ENCODE peak calls at places on chromosomes 1 and 21, in eight cellular contexts. N is uterus, H is MM.1S, J is Peyer's patch, P is colonic mucosa, O is mucosa of descending colon, Z is heart right ventricle, E is right lobe of liver. B is an unnamed sample. For H3K4me1, the result is how much of the 10 kb centered on the place peaks cover.

GRCh38 chr1:19081218-19081893 is 124.9 kb upstream of the IFFO2 start:
- DNase-seq in N (no peak), H (no peak), J (no peak), P (peak), O (no peak), Z (peak), E (no peak), B (peak)

GRCh38 chr21:15731243-15731613 is 1.4 kb downstream of the USP25 start:
- DNase-seq in N (no peak), H (no peak), J (no peak), P (no peak), O (no peak), Z (no peak), E (no peak), B (no peak)

GRCh38 chr1:12356004-12356890 is 126.4 kb downstream of the VPS13D start:
- DNase-seq in N (no peak), H (no peak), J (no peak), P (no peak), O (no peak), Z (no peak), E (no peak), B (no peak)

GRCh38 chr1:4601986-4602385 is 52.4 kb upstream of the AJAP1 start:
- DNase-seq in N (no peak), H (no peak), J (no peak), P (no peak), O (no peak), Z (no peak), E (no peak), B (no peak)

GRCh38 chr21:42093991-42094417 is 22.9 kb downstream of the UMODL1 start:
- DNase-seq in N (no peak), H (no peak), J (no peak), P (no peak), O (peak), Z (peak), E (no peak), B (no peak)

GRCh38 chr1:201426395-201427310 is 5.1 kb upstream of the TNNI1 start:
- DNase-seq in N (no peak), H (no peak), J (no peak), P (no peak), O (no peak), Z (peak), E (no peak), B (no peak)

GRCh38 chr1:207316622-207317510 is 4.6 kb upstream of the CD55 start:
- DNase-seq in N (no peak), H (no peak), J (no peak), P (peak), O (no peak), Z (no peak), E (no peak), B (no peak)

GRCh38 chr1:196723325-196724185 is 51.1 kb upstream of the CFHR3 start:
- DNase-seq in N (no peak), H (peak), J (peak), P (no peak), O (no peak), Z (no peak), E (peak), B (peak)

GRCh38 chr1:33148615-33149014 is 33.2 kb downstream of the TRIM62 start:
- DNase-seq in N (no peak), H (no peak), J (no peak), P (no peak), O (no peak), Z (no peak), E (no peak), B (no peak)

GRCh38 chr1:212967767-212968166 is 17.4 kb downstream of the VASH2 start:
- DNase-seq in N (no peak), H (no peak), J (no peak), P (no peak), O (no peak), Z (no peak), E (peak), B (no peak)

GRCh38 chr1:202811296-202812175 is 782 bp downstream of the PCAT6 start:
- DNase-seq in N (peak), H (no peak), J (peak), P (peak), O (peak), Z (peak), E (no peak), B (peak)

GRCh38 chr1:40508375-40509341 is at the start of gene EXO5:
- DNase-seq in N (peak), H (peak), J (peak), P (peak), O (peak), Z (peak), E (peak), B (peak)

GRCh38 chr1:165828581-165829329 is 1.3 kb downstream of the UCK2 start:
- DNase-seq in N (peak), H (peak), J (peak), P (peak), O (peak), Z (peak), E (peak), B (peak)

GRCh38 chr1:215710340-215710971 is 143.4 kb downstream of the KCTD3 start:
- DNase-seq in N (no peak), H (peak), J (no peak), P (peak), O (no peak), Z (no peak), E (no peak), B (no peak)

GRCh38 chr1:17633654-17634053 is 94.2 kb downstream of the ARHGEF10L start:
- DNase-seq in N (no peak), H (no peak), J (no peak), P (no peak), O (no peak), Z (no peak), E (no peak), B (no peak)

GRCh38 chr1:115092214-115092613 is 2.9 kb upstream of the TSPAN2 start:
- DNase-seq in N (no peak), H (no peak), J (no peak), P (no peak), O (no peak), Z (no peak), E (no peak), B (no peak)

GRCh38 chr1:54987830-54988705 is 7.6 kb downstream of the TMEM61 start:
- DNase-seq in N (no peak), H (no peak), J (no peak), P (no peak), O (no peak), Z (no peak), E (no peak), B (no peak)

GRCh38 chr1:116026626-116027025 is 50.3 kb downstream of the SLC22A15 start:
- DNase-seq in N (no peak), H (no peak), J (no peak), P (no peak), O (no peak), Z (no peak), E (no peak), B (no peak)

GRCh38 chr1:6497215-6497866 is 5.9 kb upstream of the PLEKHG5 start:
- DNase-seq in N (no peak), H (peak), J (peak), P (no peak), O (no peak), Z (no peak), E (no peak), B (peak)

GRCh38 chr1:99180915-99181314 is 83.4 kb upstream of the PLPPR4 start:
- DNase-seq in N (no peak), H (no peak), J (no peak), P (no peak), O (no peak), Z (no peak), E (no peak), B (no peak)

GRCh38 chr1:207713529-207713928 is 38.3 kb upstream of the CD46 start:
- DNase-seq in N (no peak), H (no peak), J (no peak), P (no peak), O (no peak), Z (no peak), E (no peak), B (no peak)

GRCh38 chr1:45843474-45843905 is 40.1 kb downstream of the MAST2 start:
- DNase-seq in N (no peak), H (peak), J (no peak), P (no peak), O (no peak), Z (no peak), E (no peak), B (no peak)

GRCh38 chr1:174963547-174964125 is 36.1 kb upstream of the CACYBP start:
- DNase-seq in N (no peak), H (peak), J (no peak), P (peak), O (no peak), Z (no peak), E (no peak), B (no peak)

GRCh38 chr1:30100186-30100862 is 623.1 kb downstream of the MATN1 start:
- DNase-seq in N (no peak), H (no peak), J (no peak), P (no peak), O (no peak), Z (no peak), E (no peak), B (no peak)

GRCh38 chr1:37629726-37630425 is 4.8 kb downstream of the RSPO1 start:
- DNase-seq in N (no peak), H (no peak), J (no peak), P (no peak), O (no peak), Z (no peak), E (no peak), B (no peak)

GRCh38 chr1:37629008-37629407 is 5.7 kb downstream of the RSPO1 start:
- DNase-seq in N (no peak), H (no peak), J (no peak), P (no peak), O (no peak), Z (no peak), E (no peak), B (no peak)

GRCh38 chr1:37631039-37631428 is 3.7 kb downstream of the RSPO1 start:
- DNase-seq in N (peak), H (no peak), J (no peak), P (no peak), O (no peak), Z (no peak), E (no peak), B (no peak)

GRCh38 chr1:37630426-37631038 is 4.2 kb downstream of the RSPO1 start:
- DNase-seq in N (peak), H (no peak), J (no peak), P (no peak), O (no peak), Z (no peak), E (no peak), B (no peak)

DNA sequence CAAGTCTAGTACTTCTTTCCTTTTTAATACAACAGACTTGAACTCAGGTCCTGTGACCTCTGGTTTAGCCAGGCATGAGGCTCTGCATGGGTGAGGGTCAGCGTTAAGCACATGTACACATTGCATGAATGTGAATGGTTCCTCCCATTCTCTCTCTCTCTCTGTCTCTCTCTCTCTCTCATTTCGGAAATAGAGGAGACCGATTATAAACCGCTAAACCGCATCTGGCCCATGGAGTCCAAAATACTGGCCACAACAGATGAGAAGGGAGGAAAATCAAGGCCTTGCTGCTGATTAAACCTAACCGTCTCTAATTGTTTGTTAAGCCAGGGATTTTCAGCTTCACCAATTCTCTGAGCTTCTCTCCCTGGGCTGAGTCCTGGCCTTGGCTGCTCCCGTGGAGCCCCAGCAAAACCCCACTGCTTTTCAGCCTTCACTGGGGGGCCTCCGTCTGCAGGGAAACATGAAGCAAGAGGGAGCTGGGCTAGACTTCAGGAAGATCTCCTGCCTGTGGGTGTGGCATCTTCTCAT is 6.6 kb downstream of the RSPO1 start:
- DNase-seq in N (no peak), H (peak), J (no peak), P (no peak), O (no peak), Z (no peak), E (no peak), B (no peak)
- H3K4me1 ChIP-seq in N (under half), H (under half), J (under half), P (under half), O (under half), Z (under half), E (under half), B (under half)

DNA sequence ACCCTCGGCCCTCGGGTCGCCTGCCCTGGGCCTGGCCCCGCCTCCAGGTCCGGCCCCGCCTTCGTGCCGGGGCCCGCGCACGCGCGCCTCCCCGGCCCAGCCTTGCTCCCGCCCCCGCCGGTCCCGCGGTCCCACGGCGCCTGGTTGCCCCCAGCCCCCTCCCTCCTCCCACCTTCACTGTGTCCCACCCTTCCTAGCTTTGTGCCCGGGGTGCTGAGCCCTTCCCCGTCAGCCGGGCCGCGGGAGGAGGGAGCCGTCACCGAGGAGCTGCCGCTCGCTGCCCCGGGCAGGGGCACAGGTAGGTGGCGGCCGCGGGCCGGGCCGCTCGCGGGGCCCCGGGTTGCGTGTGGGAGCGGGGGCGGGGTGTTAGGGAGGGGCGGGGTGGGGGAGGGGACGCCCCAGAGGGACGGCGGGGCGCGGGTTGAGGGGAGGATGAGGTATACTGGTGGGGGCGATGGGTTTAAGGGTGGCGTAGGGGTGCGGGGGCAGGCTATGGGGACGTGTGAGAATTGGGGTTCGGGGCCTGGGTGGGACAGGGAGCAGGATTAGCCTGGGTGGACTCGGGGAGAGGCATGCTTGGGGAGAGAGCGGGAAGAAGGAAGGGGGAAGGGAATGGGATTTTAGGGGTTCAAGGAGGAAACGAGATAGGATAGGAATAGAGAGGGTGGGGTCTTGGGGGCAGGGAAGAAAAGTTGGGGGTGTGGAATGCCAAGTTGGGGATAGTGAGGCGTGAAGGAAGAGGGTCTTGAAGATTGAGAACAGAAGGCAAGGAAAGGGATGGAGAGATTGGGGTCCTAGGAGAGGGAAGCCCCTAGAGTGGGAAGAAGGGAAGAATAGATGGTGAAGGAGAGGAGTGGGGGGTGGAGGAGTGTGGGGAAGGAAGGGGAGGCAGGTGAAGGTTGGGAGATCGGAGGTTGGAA is at the start of gene LRRC42:
- DNase-seq in N (no peak), H (no peak), J (no peak), P (no peak), O (no peak), Z (no peak), E (no peak), B (no peak)
- TF ChIP-seq CTCF in N (peak), H (peak), J (no peak), P (no peak), O (no peak), Z (no peak), E (peak), B (no peak)

GRCh38 chr21:45481566-45481965 is 60.7 kb downstream of the SLC19A1 start:
- DNase-seq in N (no peak), H (no peak), J (no peak), P (no peak), O (no peak), Z (no peak), E (no peak), B (no peak)

GRCh38 chr21:45480701-45481500 is 61.3 kb downstream of the SLC19A1 start:
- DNase-seq in N (no peak), H (no peak), J (no peak), P (no peak), O (no peak), Z (no peak), E (no peak), B (peak)

GRCh38 chr21:45484318-45484717 is 57.9 kb downstream of the SLC19A1 start:
- DNase-seq in N (no peak), H (no peak), J (no peak), P (no peak), O (no peak), Z (no peak), E (no peak), B (no peak)

GRCh38 chr21:45481977-45482898 is 60.0 kb downstream of the SLC19A1 start:
- DNase-seq in N (no peak), H (no peak), J (no peak), P (no peak), O (no peak), Z (no peak), E (no peak), B (no peak)

GRCh38 chr21:45482899-45483821 is 59.1 kb downstream of the SLC19A1 start:
- DNase-seq in N (no peak), H (no peak), J (peak), P (no peak), O (no peak), Z (no peak), E (no peak), B (peak)
- H3K4me1 ChIP-seq in N (under half), H (under half), J (under half), P (under half), O (under half), Z (under half), E (under half), B (under half)

DNA sequence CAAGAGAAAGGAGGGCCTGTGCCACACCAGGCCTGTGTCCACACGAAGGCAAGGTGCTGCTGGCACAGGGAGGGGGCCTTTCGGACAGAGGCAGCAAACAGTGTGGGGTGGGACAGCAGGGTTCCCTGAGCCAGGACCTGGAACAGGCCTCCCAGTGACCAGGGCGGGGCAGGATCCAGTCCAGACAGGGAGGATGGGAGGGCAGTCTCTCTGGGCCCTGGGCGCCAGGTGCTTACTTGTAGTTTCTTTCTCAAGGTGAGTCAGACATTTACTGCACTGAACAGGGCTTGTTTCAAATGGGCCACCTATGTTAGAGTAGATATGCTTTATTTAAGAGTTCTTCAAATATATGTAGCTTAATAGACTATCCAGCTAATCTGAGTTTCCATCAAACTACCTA is 52.8 kb upstream of the STUM start:
- DNase-seq in N (no peak), H (no peak), J (no peak), P (no peak), O (no peak), Z (no peak), E (no peak), B (no peak)
- TF ChIP-seq CTCF in N (no peak), H (no peak), J (no peak), P (no peak), O (no peak), Z (no peak), E (no peak), B (no peak)

GRCh38 chr1:226950875-226951274 is 10.8 kb downstream of the COQ8A start:
- DNase-seq in N (no peak), H (no peak), J (no peak), P (no peak), O (no peak), Z (no peak), E (no peak), B (no peak)

GRCh38 chr1:226948996-226949395 is 8.9 kb downstream of the COQ8A start:
- DNase-seq in N (no peak), H (no peak), J (no peak), P (no peak), O (no peak), Z (no peak), E (no peak), B (no peak)

GRCh38 chr1:226951286-226952120 is 11.4 kb downstream of the COQ8A start:
- DNase-seq in N (no peak), H (no peak), J (no peak), P (no peak), O (no peak), Z (no peak), E (peak), B (no peak)

GRCh38 chr1:226949401-226949800 is 9.3 kb downstream of the COQ8A start:
- DNase-seq in N (no peak), H (no peak), J (no peak), P (no peak), O (no peak), Z (no peak), E (no peak), B (no peak)

GRCh38 chr1:226950316-226950715 is 10.2 kb downstream of the COQ8A start:
- DNase-seq in N (no peak), H (no peak), J (no peak), P (no peak), O (no peak), Z (no peak), E (no peak), B (no peak)
- H3K4me1 ChIP-seq in N (under half), H (under half), J (under half), P (under half), O (under half), Z (half or more), E (under half), B (under half)

GRCh38 chr1:77282187-77282865 is 507 bp downstream of the AK5 start:
- DNase-seq in N (no peak), H (peak), J (no peak), P (no peak), O (peak), Z (no peak), E (no peak), B (no peak)
- TF ChIP-seq CTCF in N (no peak), H (no peak), J (no peak), P (no peak), O (no peak), Z (no peak), E (no peak), B (no peak)

DNA sequence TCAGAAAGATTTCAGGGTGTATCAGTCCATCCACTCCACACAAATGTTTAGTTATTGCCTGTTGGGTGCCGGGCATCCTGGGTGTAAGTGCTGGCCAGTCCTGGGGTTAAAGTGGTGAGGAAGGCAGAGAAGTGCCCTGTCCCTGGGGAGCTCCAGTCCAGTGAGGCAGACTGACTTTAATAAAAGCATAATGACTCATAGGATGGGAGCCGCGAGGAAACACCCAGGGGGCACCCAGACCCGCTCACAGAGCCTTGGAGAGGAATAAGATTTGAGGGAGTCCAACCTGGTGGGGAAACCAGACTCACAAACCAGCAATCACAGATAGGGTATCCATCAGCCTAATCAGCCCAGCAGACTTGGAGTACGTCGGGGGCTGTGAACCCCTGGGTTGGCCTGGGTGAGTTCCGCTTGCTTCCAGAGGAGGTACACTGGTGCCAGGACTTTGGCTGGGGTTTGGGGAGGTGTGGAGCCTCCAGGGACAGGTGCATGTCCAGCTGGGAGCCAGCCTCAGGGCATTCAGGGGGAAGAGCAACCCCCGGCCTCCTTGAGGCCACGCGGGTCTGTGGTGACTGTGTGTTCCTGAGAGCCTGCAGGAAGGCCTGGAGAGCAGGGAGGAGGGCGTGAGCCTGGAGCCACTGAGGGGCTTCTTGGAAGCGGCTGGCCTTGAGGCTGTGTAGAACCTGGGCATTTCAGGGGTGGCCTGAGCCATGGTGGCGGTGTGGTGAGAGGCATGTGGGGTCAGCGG is 3.7 kb downstream of the PEAR1 start:
- DNase-seq in N (no peak), H (no peak), J (no peak), P (no peak), O (peak), Z (no peak), E (no peak), B (no peak)
- H3K4me1 ChIP-seq in N (under half), H (under half), J (under half), P (under half), O (under half), Z (half or more), E (under half), B (under half)